ENCODE peak calls at places on chromosomes 2 and 18, in six cellular contexts. C is Panc1; M is esophagus squamous epithelium; B is kidney epithelial cell; X is CD8-positive, alpha-beta T cell; N is K562. Y is an unnamed sample. For H3K27me3, the result is how much of the 10 kb centered on the place peaks cover.

GRCh38 chr2:184541591-184541990 is 56.7 kb upstream of the ZNF804A start:
- DNase-seq in C (no peak), M (no peak), B (no peak), X (no peak), N (no peak), Y (no peak)

GRCh38 chr2:231701456-231702373 is 6.6 kb upstream of the PTMA start:
- DNase-seq in C (no peak), M (no peak), B (no peak), X (no peak), N (no peak), Y (no peak)

GRCh38 chr18:62450546-62451395 is 72.1 kb upstream of the ZCCHC2 start:
- DNase-seq in C (peak), M (no peak), B (peak), X (no peak), N (peak), Y (peak)

GRCh38 chr2:11701831-11702301 is 31.9 kb upstream of the NTSR2 start:
- DNase-seq in C (no peak), M (no peak), B (no peak), X (no peak), N (no peak), Y (no peak)

GRCh38 chr2:168120730-168121129 is 126.7 kb downstream of the STK39 start:
- DNase-seq in C (no peak), M (no peak), B (no peak), X (no peak), N (no peak), Y (no peak)

GRCh38 chr18:46431522-46432171 is 225.4 kb downstream of the LOXHD1 start:
- DNase-seq in C (no peak), M (no peak), B (no peak), X (no peak), N (no peak), Y (no peak)

GRCh38 chr2:224410946-224411561 is 9.1 kb upstream of the FAM124B start:
- DNase-seq in C (no peak), M (no peak), B (no peak), X (no peak), N (no peak), Y (no peak)

GRCh38 chr2:70690846-70691245 is 77.2 kb downstream of the ADD2 start:
- DNase-seq in C (no peak), M (no peak), B (no peak), X (no peak), N (no peak), Y (no peak)

GRCh38 chr2:27628767-27629709 is at the start of the genes CCDC121 and GPN1:
- DNase-seq in C (peak), M (peak), B (peak), X (peak), N (peak), Y (peak)

GRCh38 chr18:59833785-59834184 is 66.0 kb upstream of the PMAIP1 start:
- DNase-seq in C (no peak), M (no peak), B (no peak), X (no peak), N (no peak), Y (no peak)

GRCh38 chr2:240965296-240965904 is 33.0 kb upstream of the SNED1 start:
- DNase-seq in C (no peak), M (no peak), B (no peak), X (no peak), N (no peak), Y (peak)

DNA sequence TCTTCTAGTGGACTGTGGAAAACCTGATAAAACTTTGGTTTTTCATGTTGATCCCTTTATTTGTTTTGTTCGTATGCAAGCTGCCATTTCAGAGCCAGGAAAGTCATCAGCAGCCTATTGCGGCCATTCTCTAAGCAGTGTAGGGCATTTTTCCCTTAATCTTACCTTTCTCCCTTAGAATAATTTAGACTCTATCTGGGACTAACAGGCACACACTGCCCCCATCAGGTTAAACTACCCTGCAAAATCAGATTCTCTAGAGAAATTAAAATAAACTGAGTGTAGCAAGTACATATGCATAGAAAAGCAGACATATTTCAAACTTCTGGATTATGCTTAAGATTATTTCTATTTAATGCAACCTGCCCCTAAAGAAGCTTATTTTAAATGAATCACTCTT is 347.4 kb downstream of the METTL4 start:
- DNase-seq in C (peak), M (no peak), B (no peak), X (no peak), N (no peak), Y (no peak)
- H3K27me3 ChIP-seq in C (under half), M (under half), B (under half), X (under half), N (under half), Y (under half)

GRCh38 chr2:176128172-176129012 is 1.1 kb upstream of the HOXD8 start:
- DNase-seq in C (no peak), M (no peak), B (no peak), X (no peak), N (no peak), Y (peak)
- H3K27me3 ChIP-seq in C (under half), M (half or more), B (under half), X (half or more), N (half or more), Y (under half)

DNA sequence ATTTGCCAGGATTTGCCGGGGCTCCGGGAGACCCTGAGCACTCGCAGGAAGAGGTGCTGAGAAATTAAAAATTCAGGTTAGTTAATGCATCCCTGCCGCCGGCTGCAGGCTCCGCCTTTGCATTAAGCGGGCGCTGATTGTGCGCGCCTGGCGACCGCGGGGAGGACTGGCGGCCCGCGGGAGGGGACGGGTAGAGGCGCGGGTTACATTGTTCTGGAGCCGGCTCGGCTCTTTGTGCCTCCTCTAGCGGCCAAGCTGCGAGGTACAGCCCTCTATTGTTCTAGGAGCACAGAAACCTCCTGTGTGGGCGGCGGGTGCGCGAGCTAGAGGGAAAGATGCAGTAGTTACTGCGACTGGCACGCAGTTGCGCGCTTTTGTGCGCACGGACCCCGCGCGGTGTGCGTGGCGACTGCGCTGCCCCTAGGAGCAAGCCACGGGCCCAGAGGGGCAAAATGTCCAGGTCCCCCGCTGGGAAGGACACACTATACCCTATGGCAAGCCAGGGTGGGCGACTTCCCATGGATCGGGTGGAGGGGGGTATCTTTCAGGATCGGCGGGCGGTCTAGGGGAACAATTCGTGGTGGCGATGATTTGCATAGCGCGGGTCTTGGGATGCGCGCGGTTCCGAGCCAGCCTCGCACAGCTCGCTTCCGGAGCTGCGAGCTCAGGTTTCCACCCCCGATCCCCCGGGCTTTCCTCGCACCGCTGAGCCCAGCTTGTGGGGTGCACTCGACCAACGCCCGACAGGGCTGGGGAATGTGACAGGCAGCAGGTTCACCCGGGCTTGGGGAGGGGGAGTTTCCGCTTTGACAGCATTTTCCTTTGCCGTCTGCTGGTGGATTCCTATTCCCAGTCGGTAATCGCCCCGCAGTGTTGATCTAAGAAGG is 2.9 kb downstream of the ONECUT2 start:
- DNase-seq in C (no peak), M (no peak), B (no peak), X (no peak), N (no peak), Y (peak)
- H3K27me3 ChIP-seq in C (under half), M (half or more), B (half or more), X (under half), N (under half), Y (under half)

GRCh38 chr2:218990612-218991011 is 2.6 kb downstream of the CRYBA2 start:
- DNase-seq in C (no peak), M (no peak), B (no peak), X (no peak), N (no peak), Y (no peak)

GRCh38 chr2:218992703-218993344 is 398 bp downstream of the CRYBA2 start:
- DNase-seq in C (no peak), M (no peak), B (no peak), X (no peak), N (no peak), Y (no peak)

GRCh38 chr2:218991674-218992168 is 1.5 kb downstream of the CRYBA2 start:
- DNase-seq in C (no peak), M (no peak), B (no peak), X (no peak), N (peak), Y (no peak)

GRCh38 chr2:218993345-218994315 is at the start of gene CRYBA2:
- DNase-seq in C (no peak), M (no peak), B (no peak), X (no peak), N (peak), Y (no peak)

GRCh38 chr2:218992196-218992595 is 1.0 kb downstream of the CRYBA2 start:
- DNase-seq in C (no peak), M (no peak), B (no peak), X (no peak), N (no peak), Y (no peak)
- H3K27me3 ChIP-seq in C (under half), M (half or more), B (half or more), X (half or more), N (under half), Y (half or more)

GRCh38 chr2:26178246-26178645 is 5.4 kb downstream of the GAREM2 start:
- DNase-seq in C (no peak), M (no peak), B (no peak), X (no peak), N (no peak), Y (peak)

GRCh38 chr2:26182441-26182840 is 9.6 kb downstream of the GAREM2 start:
- DNase-seq in C (no peak), M (no peak), B (no peak), X (no peak), N (no peak), Y (no peak)

GRCh38 chr2:26177122-26177521 is 4.2 kb downstream of the GAREM2 start:
- DNase-seq in C (no peak), M (no peak), B (no peak), X (no peak), N (no peak), Y (no peak)

GRCh38 chr2:26178746-26179436 is 6.0 kb downstream of the GAREM2 start:
- DNase-seq in C (no peak), M (no peak), B (no peak), X (no peak), N (peak), Y (no peak)

DNA sequence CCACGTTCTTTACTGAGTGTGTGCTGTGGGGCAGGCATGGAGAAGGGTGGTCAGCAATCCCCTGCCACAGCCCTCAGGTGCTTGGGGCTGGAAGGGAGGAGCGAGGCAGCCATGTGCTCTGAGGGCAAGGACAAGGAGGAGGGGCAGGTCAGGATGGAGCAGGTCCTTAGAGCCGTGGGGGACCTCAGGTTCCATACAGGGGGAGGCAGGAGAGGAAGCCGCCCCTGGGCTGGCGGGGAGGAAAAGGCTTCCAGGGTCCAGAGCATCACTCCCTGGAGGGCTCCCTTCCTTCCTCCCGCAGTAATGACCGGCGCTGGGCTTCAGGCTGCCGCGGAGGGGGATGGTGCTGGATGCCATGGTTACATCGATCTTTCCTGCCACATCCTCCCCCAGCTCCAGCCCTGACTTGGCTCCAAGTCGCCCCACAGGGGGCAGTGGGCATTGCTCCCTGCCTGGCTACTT is 6.6 kb downstream of the GAREM2 start:
- DNase-seq in C (no peak), M (no peak), B (no peak), X (no peak), N (no peak), Y (no peak)
- H3K27me3 ChIP-seq in C (under half), M (under half), B (under half), X (under half), N (under half), Y (under half)

Y was measured in ascending aorta.